ENCODE peak calls at places on chromosomes 2 and 18, in five cellular contexts. E is CD8-positive, alpha-beta memory T cell; P is T-helper 2 cell; L is stimulated activated CD4-positive, alpha-beta T cell treated with anti-CD3 and anti-CD28 coated beads, Interleukin-4, amount 100 ng/mL, for 4 hours; I is naive thymus-derived CD4-positive, alpha-beta T cell. X is an unnamed sample.

GRCh38 chr2:109064660-109065306 is 64.2 kb upstream of the SH3RF3 start:
- DNase-seq in I (no peak), E (no peak), P (no peak), L (no peak), X (no peak)

GRCh38 chr18:33757037-33757436 is 179.0 kb downstream of the ASXL3 start:
- DNase-seq in L (no peak), I (no peak), E (no peak), P (no peak), X (no peak)

GRCh38 chr18:27843783-27844415 is 333.0 kb downstream of the CDH2 start:
- DNase-seq in I (no peak), E (no peak), P (no peak), L (no peak), X (no peak)

GRCh38 chr2:150549381-150549780 is 61.9 kb upstream of the RND3 start:
- DNase-seq in P (no peak), E (no peak), L (no peak), I (no peak), X (no peak)

GRCh38 chr2:48781366-48781765 is 25.8 kb upstream of the LHCGR start:
- DNase-seq in P (no peak), E (no peak), I (no peak), L (no peak), X (no peak)

GRCh38 chr18:55477537-55478300 is 110.3 kb downstream of the TCF4 start:
- DNase-seq in L (no peak), I (no peak), E (no peak), P (no peak), X (no peak)

GRCh38 chr2:80525152-80525551 is 220.6 kb upstream of the LRRTM1 start:
- DNase-seq in P (no peak), I (no peak), L (no peak), E (no peak), X (no peak)

GRCh38 chr2:111617804-111618576 is 266.0 kb downstream of the ANAPC1 start:
- DNase-seq in E (no peak), L (no peak), P (no peak), I (no peak), X (no peak)

GRCh38 chr2:39508243-39508642 is 71.2 kb upstream of the MAP4K3 start:
- DNase-seq in P (no peak), L (no peak), I (no peak), E (no peak), X (no peak)

GRCh38 chr2:96538487-96539214 is 2.1 kb downstream of the ARID5A start:
- DNase-seq in E (peak), I (peak), P (peak), L (peak), X (peak)